ENCODE peak calls at places on chromosomes 6 and 20, in nine cellular contexts. One of them, this sample, is unnamed.

GRCh38 chr6:131640100-131640499 is 3.0 kb downstream of the ENPP3 start:
- DNase-seq in IMR-90: no peak
- DNase-seq in BJ: no peak
- DNase-seq in GM23338: no peak
- DNase-seq in AG10803: no peak
- DNase-seq in colonic mucosa: no peak
- DNase-seq in tibial artery: no peak
- DNase-seq in thoracic aorta: no peak
- DNase-seq in fibroblast of lung: no peak
- DNase-seq in this sample: no peak

GRCh38 chr20:51419646-51420045 is 122.9 kb downstream of the NFATC2 start:
- DNase-seq in colonic mucosa: no peak
- DNase-seq in AG10803: no peak
- DNase-seq in tibial artery: no peak
- DNase-seq in thoracic aorta: no peak
- DNase-seq in BJ: no peak
- DNase-seq in GM23338: no peak
- DNase-seq in fibroblast of lung: no peak
- DNase-seq in IMR-90: no peak
- DNase-seq in this sample: no peak

GRCh38 chr6:107083921-107084320 is 31.4 kb downstream of the BEND3 start:
- DNase-seq in thoracic aorta: no peak
- DNase-seq in GM23338: no peak
- DNase-seq in fibroblast of lung: no peak
- DNase-seq in BJ: no peak
- DNase-seq in IMR-90: no peak
- DNase-seq in tibial artery: no peak
- DNase-seq in colonic mucosa: no peak
- DNase-seq in AG10803: no peak
- DNase-seq in this sample: no peak

GRCh38 chr6:49806145-49806544 is 19.1 kb upstream of the PGK2 start:
- DNase-seq in colonic mucosa: no peak
- DNase-seq in IMR-90: no peak
- DNase-seq in thoracic aorta: no peak
- DNase-seq in BJ: no peak
- DNase-seq in fibroblast of lung: no peak
- DNase-seq in GM23338: no peak
- DNase-seq in AG10803: no peak
- DNase-seq in tibial artery: peak; percentile 51
- DNase-seq in this sample: no peak

GRCh38 chr6:11126876-11127275 is 15.4 kb upstream of the ERVFRD-1 start:
- DNase-seq in GM23338: no peak
- DNase-seq in tibial artery: no peak
- DNase-seq in AG10803: peak; percentile 5
- DNase-seq in thoracic aorta: no peak
- DNase-seq in BJ: no peak
- DNase-seq in fibroblast of lung: no peak
- DNase-seq in IMR-90: peak; percentile 23
- DNase-seq in colonic mucosa: peak; percentile 10
- DNase-seq in this sample: no peak

GRCh38 chr6:39887692-39888450 is 46.4 kb downstream of the MOCS1 start:
- DNase-seq in tibial artery: peak; percentile 96
- DNase-seq in thoracic aorta: peak; percentile 70
- DNase-seq in fibroblast of lung: peak; percentile 91
- DNase-seq in GM23338: no peak
- DNase-seq in colonic mucosa: peak; percentile 34
- DNase-seq in IMR-90: peak; percentile 95
- DNase-seq in AG10803: peak; percentile 94
- DNase-seq in BJ: peak; percentile 44
- DNase-seq in this sample: peak; percentile 96

GRCh38 chr6:150291968-150292710 is 76.7 kb upstream of the IYD start:
- DNase-seq in IMR-90: no peak
- DNase-seq in thoracic aorta: no peak
- DNase-seq in fibroblast of lung: no peak
- DNase-seq in tibial artery: no peak
- DNase-seq in AG10803: no peak
- DNase-seq in GM23338: no peak
- DNase-seq in colonic mucosa: no peak
- DNase-seq in BJ: no peak
- DNase-seq in this sample: no peak

GRCh38 chr20:36034875-36035274 is 66.5 kb downstream of the CNBD2 start:
- DNase-seq in BJ: no peak
- DNase-seq in GM23338: no peak
- DNase-seq in fibroblast of lung: no peak
- DNase-seq in AG10803: no peak
- DNase-seq in IMR-90: no peak
- DNase-seq in thoracic aorta: no peak
- DNase-seq in colonic mucosa: no peak
- DNase-seq in tibial artery: no peak
- DNase-seq in this sample: no peak

GRCh38 chr6:72534236-72534635 is 87.6 kb upstream of the KCNQ5 start:
- DNase-seq in colonic mucosa: no peak
- DNase-seq in AG10803: no peak
- DNase-seq in fibroblast of lung: no peak
- DNase-seq in GM23338: no peak
- DNase-seq in thoracic aorta: no peak
- DNase-seq in BJ: no peak
- DNase-seq in IMR-90: no peak
- DNase-seq in tibial artery: no peak
- DNase-seq in this sample: no peak

GRCh38 chr6:111113731-111114438 is 26.6 kb downstream of the SLC16A10 start:
- DNase-seq in thoracic aorta: peak; percentile 25
- DNase-seq in tibial artery: no peak
- DNase-seq in BJ: no peak
- DNase-seq in GM23338: peak; percentile 52
- DNase-seq in IMR-90: peak; percentile 48
- DNase-seq in AG10803: peak; percentile 34
- DNase-seq in colonic mucosa: no peak
- DNase-seq in fibroblast of lung: peak; percentile 62
- DNase-seq in this sample: peak; percentile 83

GRCh38 chr6:53894086-53894485 is 99.3 kb downstream of the LRRC1 start:
- DNase-seq in IMR-90: peak; percentile 61
- DNase-seq in fibroblast of lung: peak; percentile 44
- DNase-seq in GM23338: no peak
- DNase-seq in BJ: no peak
- DNase-seq in tibial artery: no peak
- DNase-seq in colonic mucosa: no peak
- DNase-seq in AG10803: peak; percentile 51
- DNase-seq in thoracic aorta: no peak
- DNase-seq in this sample: peak; percentile 59

GRCh38 chr20:36396340-36396739 is 90.2 kb downstream of the DLGAP4 start:
- DNase-seq in tibial artery: no peak
- DNase-seq in thoracic aorta: no peak
- DNase-seq in fibroblast of lung: no peak
- DNase-seq in BJ: no peak
- DNase-seq in AG10803: no peak
- DNase-seq in IMR-90: no peak
- DNase-seq in GM23338: no peak
- DNase-seq in colonic mucosa: no peak
- DNase-seq in this sample: no peak

GRCh38 chr20:53621482-53622246 is 28.0 kb upstream of the ZNF217 start:
- DNase-seq in IMR-90: peak; percentile 82
- DNase-seq in GM23338: peak; percentile 22
- DNase-seq in tibial artery: peak; percentile 77
- DNase-seq in BJ: peak; percentile 94
- DNase-seq in AG10803: peak; percentile 97
- DNase-seq in thoracic aorta: no peak
- DNase-seq in colonic mucosa: peak; percentile 67
- DNase-seq in fibroblast of lung: peak; percentile 91
- DNase-seq in this sample: peak; percentile 81

GRCh38 chr6:114747995-114748625 is 405.3 kb upstream of the HS3ST5 start:
- DNase-seq in IMR-90: peak; percentile 45
- DNase-seq in GM23338: peak; percentile 58
- DNase-seq in thoracic aorta: no peak
- DNase-seq in BJ: no peak
- DNase-seq in fibroblast of lung: peak; percentile 72
- DNase-seq in tibial artery: no peak
- DNase-seq in AG10803: peak; percentile 51
- DNase-seq in colonic mucosa: peak; percentile 30
- DNase-seq in this sample: peak; percentile 69

GRCh38 chr6:153140299-153140698 is 9.2 kb upstream of the RGS17 start:
- DNase-seq in BJ: no peak
- DNase-seq in tibial artery: no peak
- DNase-seq in AG10803: no peak
- DNase-seq in GM23338: no peak
- DNase-seq in fibroblast of lung: no peak
- DNase-seq in colonic mucosa: no peak
- DNase-seq in IMR-90: no peak
- DNase-seq in thoracic aorta: no peak
- DNase-seq in this sample: no peak

GRCh38 chr6:63805808-63806572 is 170.4 kb downstream of the PHF3 start:
- DNase-seq in BJ: peak; percentile 80
- DNase-seq in thoracic aorta: no peak
- DNase-seq in colonic mucosa: no peak
- DNase-seq in AG10803: peak; percentile 83
- DNase-seq in IMR-90: peak; percentile 95
- DNase-seq in GM23338: no peak
- DNase-seq in tibial artery: no peak
- DNase-seq in fibroblast of lung: peak; percentile 92
- DNase-seq in this sample: peak; percentile 85

GRCh38 chr20:47021850-47022249 is 127.2 kb downstream of the EYA2 start:
- DNase-seq in IMR-90: no peak
- DNase-seq in tibial artery: no peak
- DNase-seq in thoracic aorta: no peak
- DNase-seq in colonic mucosa: no peak
- DNase-seq in fibroblast of lung: no peak
- DNase-seq in GM23338: no peak
- DNase-seq in AG10803: no peak
- DNase-seq in BJ: no peak
- DNase-seq in this sample: no peak

GRCh38 chr6:137415127-137415833 is 78.9 kb downstream of the OLIG3 start:
- DNase-seq in thoracic aorta: no peak
- DNase-seq in fibroblast of lung: peak; percentile 76
- DNase-seq in IMR-90: peak; percentile 53
- DNase-seq in BJ: peak; percentile 8
- DNase-seq in GM23338: peak; percentile 90
- DNase-seq in tibial artery: no peak
- DNase-seq in AG10803: peak; percentile 65
- DNase-seq in colonic mucosa: peak; percentile 69
- DNase-seq in this sample: peak; percentile 83

GRCh38 chr6:137415834-137416190 is 78.4 kb downstream of the OLIG3 start:
- DNase-seq in tibial artery: no peak
- DNase-seq in BJ: no peak
- DNase-seq in AG10803: no peak
- DNase-seq in GM23338: no peak
- DNase-seq in IMR-90: no peak
- DNase-seq in colonic mucosa: no peak
- DNase-seq in thoracic aorta: no peak
- DNase-seq in fibroblast of lung: no peak
- DNase-seq in this sample: no peak

GRCh38 chr6:137414599-137414998 is 79.6 kb downstream of the OLIG3 start:
- DNase-seq in fibroblast of lung: no peak
- DNase-seq in IMR-90: no peak
- DNase-seq in thoracic aorta: no peak
- DNase-seq in colonic mucosa: no peak
- DNase-seq in GM23338: peak; percentile 28
- DNase-seq in AG10803: no peak
- DNase-seq in tibial artery: no peak
- DNase-seq in BJ: no peak
- DNase-seq in this sample: no peak

GRCh38 chr6:137417411-137417810 is 76.8 kb downstream of the OLIG3 start:
- DNase-seq in AG10803: peak; percentile 0
- DNase-seq in thoracic aorta: no peak
- DNase-seq in IMR-90: peak; percentile 4
- DNase-seq in GM23338: no peak
- DNase-seq in BJ: no peak
- DNase-seq in colonic mucosa: no peak
- DNase-seq in tibial artery: no peak
- DNase-seq in fibroblast of lung: peak; percentile 13
- DNase-seq in this sample: peak; percentile 13

GRCh38 chr6:137416376-137417109 is 77.7 kb downstream of the OLIG3 start:
- DNase-seq in tibial artery: no peak
- DNase-seq in IMR-90: peak; percentile 28
- DNase-seq in thoracic aorta: no peak
- DNase-seq in fibroblast of lung: peak; percentile 59
- DNase-seq in GM23338: peak; percentile 9
- DNase-seq in AG10803: peak; percentile 16
- DNase-seq in colonic mucosa: no peak
- DNase-seq in BJ: no peak
- DNase-seq in this sample: peak; percentile 70
- H3K4me3 ChIP-seq in tibial artery: no peak overlapping the region
- H3K4me3 ChIP-seq in IMR-90: no peak overlapping the region
- H3K4me3 ChIP-seq in thoracic aorta: no peak overlapping the region
- H3K4me3 ChIP-seq in fibroblast of lung: no peak overlapping the region
- H3K4me3 ChIP-seq in GM23338: no peak overlapping the region
- H3K4me3 ChIP-seq in AG10803: no peak overlapping the region
- H3K4me3 ChIP-seq in colonic mucosa: no peak overlapping the region
- H3K4me3 ChIP-seq in BJ: no peak overlapping the region
- H3K4me3 ChIP-seq in this sample: no peak overlapping the region

DNA sequence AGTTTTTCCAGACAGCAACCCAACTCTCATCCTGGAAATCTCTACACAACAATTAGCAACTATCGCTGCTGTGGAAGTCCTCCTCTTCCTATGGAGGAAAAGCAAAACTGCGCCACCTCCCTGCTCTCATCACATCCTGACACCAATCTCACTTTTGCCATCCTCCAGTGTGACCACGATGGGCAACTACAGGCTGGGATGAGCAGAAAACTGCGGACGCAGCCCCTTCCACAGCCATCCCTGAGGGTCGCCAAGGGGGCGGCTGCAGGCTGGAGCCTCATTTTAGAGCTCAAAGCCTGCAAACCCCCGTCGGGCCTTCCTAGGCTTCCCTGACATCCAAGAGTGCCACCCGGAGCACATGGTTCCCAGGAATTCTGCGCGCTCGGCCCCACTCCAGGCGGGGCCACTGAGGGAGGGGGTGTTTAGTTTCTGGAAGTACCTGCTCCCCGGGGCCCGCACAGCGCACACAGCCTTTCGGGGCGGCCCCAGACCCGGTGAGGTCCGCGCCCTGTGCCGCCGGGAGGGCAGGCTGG is 1.2 kb downstream of the TCFL5 start:
- DNase-seq in tibial artery: no peak
- DNase-seq in BJ: no peak
- DNase-seq in fibroblast of lung: peak; percentile 55
- DNase-seq in thoracic aorta: no peak
- DNase-seq in colonic mucosa: no peak
- DNase-seq in AG10803: peak; percentile 40
- DNase-seq in IMR-90: peak; percentile 45
- DNase-seq in GM23338: peak; percentile 32
- DNase-seq in this sample: peak; percentile 48
- TF ChIP-seq CTCF in tibial artery: no peak
- TF ChIP-seq CTCF in BJ: peak; percentile 25
- TF ChIP-seq CTCF in fibroblast of lung: no peak
- TF ChIP-seq CTCF in thoracic aorta: no peak
- TF ChIP-seq CTCF in colonic mucosa: no peak
- TF ChIP-seq CTCF in AG10803: peak; percentile 33
- TF ChIP-seq CTCF in IMR-90: no peak
- TF ChIP-seq CTCF in GM23338: no peak
- TF ChIP-seq CTCF in this sample: peak; percentile 32

GRCh38 chr6:18388942-18389341 is 1.8 kb downstream of the RNF144B start:
- DNase-seq in BJ: peak; percentile 50
- DNase-seq in AG10803: peak; percentile 91
- DNase-seq in GM23338: peak; percentile 32
- DNase-seq in colonic mucosa: no peak
- DNase-seq in tibial artery: no peak
- DNase-seq in IMR-90: peak; percentile 77
- DNase-seq in fibroblast of lung: peak; percentile 66
- DNase-seq in thoracic aorta: no peak
- DNase-seq in this sample: peak; percentile 82
- H3K4me3 ChIP-seq in BJ: peak overlapping the region; percentile 65
- H3K4me3 ChIP-seq in AG10803: peak overlapping the region; percentile 81
- H3K4me3 ChIP-seq in GM23338: peak overlapping the region; percentile 64
- H3K4me3 ChIP-seq in colonic mucosa: no peak overlapping the region
- H3K4me3 ChIP-seq in tibial artery: peak overlapping the region; percentile 58
- H3K4me3 ChIP-seq in IMR-90: no peak overlapping the region
- H3K4me3 ChIP-seq in fibroblast of lung: no peak overlapping the region
- H3K4me3 ChIP-seq in thoracic aorta: peak overlapping the region; percentile 89
- H3K4me3 ChIP-seq in this sample: no peak overlapping the region

GRCh38 chr6:148596886-148597455 is 149.9 kb upstream of the UST start:
- DNase-seq in thoracic aorta: no peak
- DNase-seq in BJ: no peak
- DNase-seq in IMR-90: no peak
- DNase-seq in colonic mucosa: no peak
- DNase-seq in fibroblast of lung: peak; percentile 48
- DNase-seq in tibial artery: no peak
- DNase-seq in GM23338: no peak
- DNase-seq in AG10803: no peak
- DNase-seq in this sample: peak; percentile 20
- TF ChIP-seq CTCF in thoracic aorta: no peak
- TF ChIP-seq CTCF in BJ: no peak
- TF ChIP-seq CTCF in IMR-90: no peak
- TF ChIP-seq CTCF in colonic mucosa: no peak
- TF ChIP-seq CTCF in fibroblast of lung: no peak
- TF ChIP-seq CTCF in tibial artery: no peak
- TF ChIP-seq CTCF in GM23338: no peak
- TF ChIP-seq CTCF in AG10803: no peak
- TF ChIP-seq CTCF in this sample: no peak

This sample was measured in choroid plexus epithelial cell.